ENCODE peak calls at places on chromosomes 6 and 20, in nine cellular contexts. W is tibial nerve, Q is A549, S is endothelial cell of umbilical vein, P is uterus, C is gastrocnemius medialis, I is H54, H is sigmoid colon, E is Peyer's patch. U is an unnamed sample.

GRCh38 chr20:59222982-59223610 is 59.5 kb downstream of the ZNF831 start:
- DNase-seq in C (no peak), P (no peak), S (no peak), H (no peak), W (no peak), Q (peak; percentile 18), I (no peak), E (no peak), U (no peak)

GRCh38 chr6:122833229-122833556 is 44.1 kb downstream of the SMPDL3A start:
- DNase-seq in I (no peak), C (no peak), S (no peak), W (no peak), E (no peak), P (no peak), H (no peak), Q (no peak), U (no peak)

GRCh38 chr20:46126440-46127056 is 8.4 kb downstream of the CD40 start:
- DNase-seq in W (no peak), S (no peak), Q (no peak), C (no peak), E (no peak), P (no peak), I (no peak), H (peak; percentile 4), U (no peak)

GRCh38 chr20:14622796-14623195 is 285.4 kb upstream of the FLRT3 start:
- DNase-seq in W (no peak), C (no peak), S (no peak), I (no peak), Q (peak; percentile 34), P (no peak), E (no peak), H (no peak), U (no peak)

GRCh38 chr20:4245542-4245941 is 230.2 kb upstream of the RNF24 start:
- DNase-seq in Q (no peak), C (no peak), E (no peak), H (no peak), W (no peak), I (no peak), P (no peak), S (no peak), U (no peak)

GRCh38 chr20:53883098-53883762 is 187.2 kb downstream of the BCAS1 start:
- DNase-seq in W (no peak), Q (no peak), E (no peak), P (no peak), C (no peak), S (no peak), I (no peak), H (no peak), U (no peak)

GRCh38 chr20:10404023-10404628 is 29.9 kb downstream of the MKKS start:
- DNase-seq in I (no peak), S (no peak), H (no peak), W (no peak), E (no peak), P (no peak), C (no peak), Q (no peak), U (no peak)

GRCh38 chr6:147218797-147219196 is 14.6 kb downstream of the STXBP5 start:
- DNase-seq in S (no peak), C (no peak), E (no peak), H (no peak), I (no peak), P (no peak), Q (no peak), W (no peak), U (no peak)

GRCh38 chr6:149984778-149985177 is 21.0 kb downstream of the ULBP1 start:
- DNase-seq in E (no peak), H (no peak), I (no peak), P (no peak), S (no peak), C (no peak), Q (no peak), W (no peak), U (no peak)

GRCh38 chr6:158938811-158939254 is 61.2 kb downstream of the RSPH3 start:
- DNase-seq in Q (peak; percentile 17), I (no peak), W (no peak), E (peak; percentile 73), S (no peak), P (no peak), C (no peak), H (no peak), U (no peak)

GRCh38 chr6:155219299-155219698 is 44.5 kb upstream of the CLDN20 start:
- DNase-seq in C (no peak), Q (no peak), I (no peak), H (no peak), P (no peak), E (no peak), S (no peak), W (no peak), U (no peak)

GRCh38 chr6:35417979-35418661 is 34.0 kb upstream of the FANCE start:
- DNase-seq in C (no peak), H (no peak), W (no peak), S (no peak), E (peak; percentile 77), Q (no peak), I (no peak), P (no peak), U (no peak)

GRCh38 chr6:33610779-33611421 is 10.2 kb upstream of the ITPR3 start:
- DNase-seq in C (no peak), Q (no peak), P (peak; percentile 36), S (no peak), W (peak; percentile 56), I (no peak), H (peak; percentile 77), E (peak; percentile 69), U (no peak)

GRCh38 chr20:63006611-63007471 is at the start of gene BHLHE23:
- DNase-seq in I (no peak), C (no peak), Q (no peak), H (no peak), E (no peak), W (no peak), P (no peak), S (no peak), U (no peak)

GRCh38 chr6:4906942-4907300 is 96.9 kb downstream of the RPP40 start:
- DNase-seq in H (no peak), W (no peak), E (no peak), C (no peak), I (no peak), P (no peak), S (no peak), Q (no peak), U (peak; percentile 56)
- TF ChIP-seq POLR2A in H (no peak), W (no peak), E (no peak), C (no peak), I (no peak), P (no peak), S (no peak), Q (no peak), U (no peak)

DNA sequence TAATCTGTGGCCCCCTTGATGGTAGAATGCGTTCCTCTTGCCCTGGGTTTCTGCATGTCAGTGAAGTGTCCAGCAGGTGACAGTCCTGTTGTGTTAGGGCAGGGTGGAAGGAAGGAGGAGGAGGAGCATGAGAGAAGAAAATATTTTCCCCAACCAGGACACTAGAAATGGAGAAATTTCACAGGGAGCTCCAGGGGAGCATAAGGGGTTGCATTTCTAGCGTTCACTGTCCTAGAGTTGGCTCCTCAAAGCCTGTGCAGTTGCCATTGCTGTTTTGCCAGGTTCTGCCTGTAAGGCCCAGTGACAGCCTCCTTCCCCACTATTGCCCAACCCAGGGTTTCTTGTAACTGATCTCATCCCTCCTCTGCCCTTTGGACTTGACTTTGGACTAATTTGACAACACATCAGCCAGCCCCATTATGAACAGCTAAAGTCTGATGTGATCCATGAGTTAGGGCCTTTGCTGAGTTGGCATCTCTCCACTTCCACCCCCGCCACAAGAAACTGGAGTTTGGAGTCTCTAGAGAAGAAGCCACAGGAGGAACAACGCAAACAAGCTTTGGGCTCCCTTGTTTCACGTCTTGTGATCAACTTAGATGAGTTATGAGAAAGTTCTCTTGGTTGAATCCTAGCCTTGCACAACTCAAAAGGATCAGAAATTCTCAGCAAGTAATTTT is 14.0 kb upstream of the FAM50B start:
- DNase-seq in P (no peak), S (no peak), W (no peak), I (no peak), H (peak; percentile 80), Q (no peak), E (peak; percentile 67), C (peak; percentile 74), U (no peak)
- TF ChIP-seq POLR2A in P (no peak), S (no peak), W (no peak), I (no peak), H (no peak), Q (no peak), E (no peak), C (no peak), U (no peak)

GRCh38 chr6:44248579-44248978 is 1.7 kb downstream of the HSP90AB1 start:
- DNase-seq in S (no peak), P (no peak), W (no peak), H (no peak), E (no peak), Q (no peak), I (no peak), C (no peak), U (no peak)

GRCh38 chr6:44247338-44248302 is 719 bp downstream of the HSP90AB1 start:
- DNase-seq in S (peak; percentile 66), C (peak; percentile 59), W (peak; percentile 64), E (peak; percentile 90), I (no peak), H (peak; percentile 87), Q (no peak), P (peak; percentile 75), U (peak; percentile 94)

GRCh38 chr6:44250718-44251123 is 3.8 kb downstream of the HSP90AB1 start:
- DNase-seq in E (no peak), Q (no peak), P (no peak), I (no peak), S (no peak), W (no peak), H (no peak), C (no peak), U (no peak)

GRCh38 chr6:44250067-44250717 is 3.3 kb downstream of the HSP90AB1 start:
- DNase-seq in C (no peak), Q (no peak), I (no peak), H (no peak), W (no peak), P (no peak), S (no peak), E (no peak), U (peak; percentile 29)

DNA sequence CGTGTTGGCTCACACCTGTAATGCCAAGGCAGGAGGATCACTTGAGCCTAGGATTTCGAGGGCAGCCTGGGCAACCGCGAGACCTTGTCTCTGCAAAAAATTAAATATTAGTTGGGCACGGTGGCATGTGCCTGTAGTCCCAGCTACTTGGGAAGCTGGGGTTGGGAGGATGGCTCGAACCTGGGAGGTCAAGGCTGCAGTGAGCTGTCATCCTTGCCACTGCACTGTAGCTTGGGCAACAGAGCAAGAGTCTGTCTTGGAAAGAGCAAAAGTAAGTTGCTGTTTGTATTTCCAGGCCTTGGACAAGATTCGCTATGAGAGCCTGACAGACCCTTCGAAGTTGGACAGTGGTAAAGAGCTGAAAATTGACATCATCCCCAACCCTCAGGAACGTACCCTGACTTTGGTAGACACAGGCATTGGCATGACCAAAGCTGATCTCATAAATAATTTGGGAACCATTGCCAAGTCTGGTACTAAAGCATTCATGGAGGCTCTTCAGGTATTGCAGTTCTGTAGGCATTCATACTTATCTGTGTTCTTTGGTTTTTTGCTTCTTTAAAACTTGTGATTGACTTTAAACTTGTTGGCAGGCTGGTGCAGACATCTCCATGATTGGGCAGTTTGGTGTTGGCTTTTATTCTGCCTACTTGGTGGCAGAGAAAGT is 2.3 kb downstream of the HSP90AB1 start:
- DNase-seq in E (no peak), S (no peak), P (no peak), Q (no peak), C (no peak), H (no peak), W (no peak), I (no peak), U (no peak)
- TF ChIP-seq POLR2A in E (no peak), S (no peak), P (no peak), Q (no peak), C (no peak), H (no peak), W (no peak), I (no peak), U (no peak)

GRCh38 chr6:166556871-166557322 is 29.6 kb downstream of the RAMACL start:
- DNase-seq in C (peak; percentile 97), Q (peak; percentile 23), I (peak; percentile 71), P (peak; percentile 87), E (peak; percentile 64), H (peak; percentile 97), S (peak; percentile 100), W (peak; percentile 64), U (no peak)
- TF ChIP-seq POLR2A in C (peak; percentile 94), Q (no peak), I (peak; percentile 40), P (peak; percentile 50), E (no peak), H (no peak), S (no peak), W (peak; percentile 7), U (no peak)

U was measured in erythroblast.